ENCODE peak calls at places on chromosomes 6 and 20, in five cellular contexts. One of them, this sample, is unnamed.

GRCh38 chr6:3077430-3077829 is 9.1 kb downstream of the RIPK1 start:
- DNase-seq in transverse colon: no peak
- DNase-seq in fibroblast of lung: no peak
- DNase-seq in endodermal cell: no peak
- DNase-seq in PC-9: no peak
- DNase-seq in this sample: no peak

GRCh38 chr6:27188206-27188884 is 59.2 kb upstream of the PRSS16 start:
- DNase-seq in fibroblast of lung: peak
- DNase-seq in transverse colon: peak
- DNase-seq in endodermal cell: peak
- DNase-seq in PC-9: peak
- DNase-seq in this sample: no peak

GRCh38 chr20:19619904-19620430 is 138.1 kb upstream of the RIN2 start:
- DNase-seq in PC-9: no peak
- DNase-seq in endodermal cell: peak
- DNase-seq in transverse colon: no peak
- DNase-seq in fibroblast of lung: no peak
- DNase-seq in this sample: no peak

GRCh38 chr6:130749402-130749801 is 77.8 kb upstream of the SMLR1 start:
- DNase-seq in fibroblast of lung: no peak
- DNase-seq in transverse colon: no peak
- DNase-seq in PC-9: no peak
- DNase-seq in endodermal cell: peak
- DNase-seq in this sample: no peak

GRCh38 chr6:168111911-168112310 is 32.9 kb upstream of the FRMD1 start:
- DNase-seq in PC-9: no peak
- DNase-seq in endodermal cell: no peak
- DNase-seq in fibroblast of lung: no peak
- DNase-seq in transverse colon: no peak
- DNase-seq in this sample: no peak

GRCh38 chr6:138803914-138804313 is 8.0 kb downstream of the ECT2L start:
- DNase-seq in fibroblast of lung: peak
- DNase-seq in transverse colon: no peak
- DNase-seq in PC-9: no peak
- DNase-seq in endodermal cell: no peak
- DNase-seq in this sample: no peak

GRCh38 chr6:1029196-1029595 is 282.7 kb upstream of the FOXQ1 start:
- DNase-seq in fibroblast of lung: peak
- DNase-seq in PC-9: no peak
- DNase-seq in endodermal cell: no peak
- DNase-seq in transverse colon: no peak
- DNase-seq in this sample: no peak

GRCh38 chr20:58639182-58640146 is 11.6 kb upstream of the STX16 start:
- DNase-seq in endodermal cell: no peak
- DNase-seq in transverse colon: no peak
- DNase-seq in fibroblast of lung: no peak
- DNase-seq in PC-9: no peak
- DNase-seq in this sample: no peak

GRCh38 chr6:50271266-50271665 is 221.5 kb upstream of the DEFB112 start:
- DNase-seq in endodermal cell: no peak
- DNase-seq in transverse colon: no peak
- DNase-seq in PC-9: no peak
- DNase-seq in fibroblast of lung: peak
- DNase-seq in this sample: no peak

GRCh38 chr6:131787955-131788712 is 19.7 kb upstream of the ENPP1 start:
- DNase-seq in endodermal cell: peak
- DNase-seq in transverse colon: no peak
- DNase-seq in fibroblast of lung: peak
- DNase-seq in PC-9: no peak
- DNase-seq in this sample: no peak

GRCh38 chr6:73309534-73309783 is 44.6 kb downstream of the DPPA5 start:
- DNase-seq in PC-9: no peak
- DNase-seq in endodermal cell: no peak
- DNase-seq in fibroblast of lung: no peak
- DNase-seq in transverse colon: no peak
- DNase-seq in this sample: no peak

GRCh38 chr6:157244175-157244574 is 79.1 kb downstream of the TMEM242 start:
- DNase-seq in endodermal cell: no peak
- DNase-seq in PC-9: no peak
- DNase-seq in fibroblast of lung: no peak
- DNase-seq in transverse colon: no peak
- DNase-seq in this sample: no peak

GRCh38 chr20:52539891-52540290 is 348.3 kb upstream of the ZFP64 start:
- DNase-seq in endodermal cell: no peak
- DNase-seq in transverse colon: peak
- DNase-seq in fibroblast of lung: no peak
- DNase-seq in PC-9: no peak
- DNase-seq in this sample: no peak

DNA sequence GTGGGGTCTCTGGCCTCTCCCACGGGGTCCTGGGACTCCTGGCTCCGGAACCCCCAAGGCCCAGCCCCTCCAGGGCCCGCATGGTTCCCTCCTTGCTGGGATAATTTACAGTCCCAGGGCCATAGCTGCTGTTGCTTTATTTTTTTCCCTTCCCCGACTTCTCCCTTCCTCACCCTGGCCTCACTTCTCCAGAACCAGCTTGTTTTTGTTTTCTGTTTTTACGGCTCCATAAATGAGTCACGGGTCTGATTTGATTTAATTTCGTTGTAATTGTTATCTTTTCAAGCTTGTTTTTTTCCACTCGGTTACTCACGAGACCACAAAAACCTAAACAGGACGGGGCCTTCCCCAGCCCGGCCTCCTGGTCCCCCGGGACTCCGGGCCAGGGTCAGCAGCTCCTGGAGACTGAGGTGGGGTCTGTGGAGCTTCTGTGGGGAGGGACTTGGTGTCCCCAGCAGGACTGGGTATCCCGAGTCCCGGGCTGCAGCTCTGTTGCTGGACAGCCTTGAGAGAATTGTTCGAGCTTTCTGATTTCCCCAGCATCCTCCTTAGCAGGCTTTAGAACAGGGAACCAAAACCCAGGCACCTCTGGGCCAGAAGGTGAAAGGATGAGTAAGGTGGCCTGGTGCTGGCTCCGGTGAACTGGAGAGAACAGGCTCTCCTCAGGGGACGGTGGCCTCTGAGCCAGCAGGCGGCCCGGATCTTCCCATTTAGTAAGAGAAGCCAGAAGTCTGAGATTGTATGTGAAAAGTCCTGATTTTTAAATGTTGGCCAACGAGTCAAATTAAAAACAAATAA is 94.9 kb downstream of the CEBPB start:
- DNase-seq in fibroblast of lung: peak
- DNase-seq in endodermal cell: no peak
- DNase-seq in PC-9: peak
- DNase-seq in transverse colon: no peak
- DNase-seq in this sample: no peak
- H3K4me3 ChIP-seq in fibroblast of lung: no peak
- H3K4me3 ChIP-seq in endodermal cell: no peak
- H3K4me3 ChIP-seq in PC-9: peak
- H3K4me3 ChIP-seq in transverse colon: no peak
- H3K4me3 ChIP-seq in this sample: no peak

GRCh38 chr6:107689881-107690545 is 134.1 kb downstream of the SCML4 start:
- DNase-seq in fibroblast of lung: no peak
- DNase-seq in transverse colon: no peak
- DNase-seq in endodermal cell: peak
- DNase-seq in PC-9: no peak
- DNase-seq in this sample: no peak

GRCh38 chr6:107689190-107689589 is 134.9 kb downstream of the SCML4 start:
- DNase-seq in endodermal cell: peak
- DNase-seq in transverse colon: no peak
- DNase-seq in PC-9: no peak
- DNase-seq in fibroblast of lung: no peak
- DNase-seq in this sample: no peak

GRCh38 chr6:107690546-107690863 is 133.6 kb downstream of the SCML4 start:
- DNase-seq in transverse colon: no peak
- DNase-seq in endodermal cell: peak
- DNase-seq in fibroblast of lung: no peak
- DNase-seq in PC-9: no peak
- DNase-seq in this sample: no peak

GRCh38 chr6:107692351-107692750 is 131.8 kb downstream of the SCML4 start:
- DNase-seq in endodermal cell: no peak
- DNase-seq in fibroblast of lung: peak
- DNase-seq in transverse colon: no peak
- DNase-seq in PC-9: no peak
- DNase-seq in this sample: no peak

GRCh38 chr6:107690864-107691661 is 133.1 kb downstream of the SCML4 start:
- DNase-seq in fibroblast of lung: peak
- DNase-seq in endodermal cell: peak
- DNase-seq in transverse colon: no peak
- DNase-seq in PC-9: no peak
- DNase-seq in this sample: no peak
- H3K27ac ChIP-seq in fibroblast of lung: peak
- H3K27ac ChIP-seq in endodermal cell: peak
- H3K27ac ChIP-seq in transverse colon: no peak
- H3K27ac ChIP-seq in PC-9: no peak
- H3K27ac ChIP-seq in this sample: no peak

GRCh38 chr6:44804546-44804945 is 417.0 kb downstream of the CDC5L start:
- DNase-seq in endodermal cell: no peak
- DNase-seq in fibroblast of lung: no peak
- DNase-seq in transverse colon: no peak
- DNase-seq in PC-9: no peak
- DNase-seq in this sample: no peak
- H3K4me3 ChIP-seq in endodermal cell: no peak
- H3K4me3 ChIP-seq in fibroblast of lung: no peak
- H3K4me3 ChIP-seq in transverse colon: no peak
- H3K4me3 ChIP-seq in PC-9: no peak
- H3K4me3 ChIP-seq in this sample: no peak

DNA sequence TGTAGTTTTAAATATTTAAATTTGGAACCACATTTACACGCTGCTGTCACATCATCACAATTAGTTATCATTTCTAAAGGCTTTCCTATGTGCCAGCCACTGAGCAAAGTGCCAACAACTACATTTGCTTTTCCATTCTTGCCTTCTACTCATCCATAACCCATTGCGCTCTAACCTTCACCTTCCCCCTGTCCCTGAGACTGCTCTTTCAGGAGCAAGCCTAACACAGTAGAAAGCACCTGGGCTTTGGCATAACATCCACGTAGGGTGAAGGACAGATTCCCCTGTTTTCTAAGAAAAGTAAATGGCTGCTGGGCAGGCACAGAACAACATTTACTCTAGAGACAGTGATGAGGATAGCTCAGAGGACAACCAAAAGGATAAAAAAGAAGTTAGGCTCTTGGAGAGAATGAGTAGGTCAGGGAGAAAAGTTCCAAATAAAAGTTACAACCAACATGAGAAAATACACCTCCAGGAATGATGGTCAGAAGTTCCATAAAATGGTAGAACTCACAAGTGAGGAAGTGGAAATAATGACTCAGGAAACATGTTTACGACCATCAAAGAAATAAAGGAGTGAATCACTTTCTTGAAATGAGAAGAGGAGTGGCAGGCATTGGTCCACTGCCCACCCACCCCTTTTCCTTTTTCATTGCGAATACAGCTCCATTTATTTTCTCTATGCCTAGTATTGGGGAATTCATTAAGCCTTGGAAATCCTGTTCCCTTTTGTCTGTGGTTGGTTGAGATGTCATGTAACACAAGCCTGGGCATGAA is 77.2 kb downstream of the PFDN4 start:
- DNase-seq in PC-9: no peak
- DNase-seq in transverse colon: no peak
- DNase-seq in endodermal cell: no peak
- DNase-seq in fibroblast of lung: no peak
- DNase-seq in this sample: no peak
- H3K27ac ChIP-seq in PC-9: no peak
- H3K27ac ChIP-seq in transverse colon: no peak
- H3K27ac ChIP-seq in endodermal cell: no peak
- H3K27ac ChIP-seq in fibroblast of lung: no peak
- H3K27ac ChIP-seq in this sample: no peak

GRCh38 chr20:47502271-47502730 is 614 bp downstream of the NCOA3 start:
- DNase-seq in PC-9: no peak
- DNase-seq in endodermal cell: peak
- DNase-seq in transverse colon: peak
- DNase-seq in fibroblast of lung: no peak
- DNase-seq in this sample: no peak

GRCh38 chr20:47499053-47499452 is 2.6 kb upstream of the NCOA3 start:
- DNase-seq in endodermal cell: no peak
- DNase-seq in PC-9: no peak
- DNase-seq in fibroblast of lung: no peak
- DNase-seq in transverse colon: no peak
- DNase-seq in this sample: no peak

GRCh38 chr20:47501117-47501482 is 587 bp upstream of the NCOA3 start:
- DNase-seq in PC-9: no peak
- DNase-seq in endodermal cell: no peak
- DNase-seq in transverse colon: no peak
- DNase-seq in fibroblast of lung: peak
- DNase-seq in this sample: no peak

GRCh38 chr20:47501483-47502270 is at the start of gene NCOA3:
- DNase-seq in endodermal cell: peak
- DNase-seq in PC-9: peak
- DNase-seq in fibroblast of lung: peak
- DNase-seq in transverse colon: peak
- DNase-seq in this sample: peak

GRCh38 chr20:47500554-47500953 is 1.1 kb upstream of the NCOA3 start:
- DNase-seq in transverse colon: no peak
- DNase-seq in PC-9: no peak
- DNase-seq in fibroblast of lung: no peak
- DNase-seq in endodermal cell: no peak
- DNase-seq in this sample: no peak
- H3K4me3 ChIP-seq in transverse colon: no peak
- H3K4me3 ChIP-seq in PC-9: peak
- H3K4me3 ChIP-seq in fibroblast of lung: no peak
- H3K4me3 ChIP-seq in endodermal cell: peak
- H3K4me3 ChIP-seq in this sample: peak

DNA sequence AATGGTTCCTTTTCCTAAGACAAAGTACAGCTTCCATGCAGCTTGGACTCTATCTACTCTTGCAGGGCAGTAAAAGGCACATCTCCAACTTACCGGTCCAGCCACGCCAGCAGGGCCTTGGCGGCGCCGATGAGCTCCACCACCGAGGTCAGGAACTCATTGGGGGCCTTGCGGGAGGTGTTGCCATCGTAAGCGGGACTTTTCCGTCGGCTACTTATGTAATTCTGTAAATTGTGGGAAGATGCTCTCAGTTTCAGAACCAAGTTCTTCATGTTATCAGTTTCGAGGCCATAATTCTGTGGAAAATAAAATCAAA is 68.5 kb downstream of the CNKSR3 start:
- DNase-seq in transverse colon: no peak
- DNase-seq in fibroblast of lung: no peak
- DNase-seq in PC-9: no peak
- DNase-seq in endodermal cell: no peak
- DNase-seq in this sample: no peak
- H3K27ac ChIP-seq in transverse colon: no peak
- H3K27ac ChIP-seq in fibroblast of lung: no peak
- H3K27ac ChIP-seq in PC-9: no peak
- H3K27ac ChIP-seq in endodermal cell: no peak
- H3K27ac ChIP-seq in this sample: no peak

This sample was measured in dorsolateral prefrontal cortex.